ENCODE peak calls at places on chromosome 4, in six cellular contexts. I, O, K, G, H and X are unnamed samples.

GRCh38 chr4:72468904-72469502 is 100.0 kb downstream of the ADAMTS3 start:
- DNase-seq in I (no peak), O (no peak), K (no peak), G (no peak), H (peak; percentile 3), X (no peak)

GRCh38 chr4:77713884-77714283 is 105.3 kb downstream of the CNOT6L start:
- DNase-seq in I (no peak), O (no peak), K (no peak), G (no peak), H (no peak), X (no peak)

GRCh38 chr4:155819066-155819465 is 47.0 kb downstream of the ASIC5 start:
- DNase-seq in I (no peak), O (no peak), K (no peak), G (no peak), H (no peak), X (no peak)

GRCh38 chr4:185773419-185773818 is 38.6 kb downstream of the SORBS2 start:
- DNase-seq in I (no peak), O (no peak), K (no peak), G (no peak), H (no peak), X (no peak)

GRCh38 chr4:55008166-55009056 is 117.0 kb downstream of the KDR start:
- DNase-seq in I (no peak), O (no peak), K (no peak), G (no peak), H (no peak), X (no peak)

GRCh38 chr4:113979973-113980615 is 647 bp upstream of the ARSJ start:
- DNase-seq in I (no peak), O (no peak), K (no peak), G (no peak), H (no peak), X (no peak)

GRCh38 chr4:107210450-107211239 is 174.5 kb upstream of the DKK2 start:
- DNase-seq in I (no peak), O (no peak), K (no peak), G (no peak), H (no peak), X (no peak)

GRCh38 chr4:48127882-48128394 is 6.1 kb downstream of the TXK start:
- DNase-seq in I (peak; percentile 19), O (peak; percentile 61), K (peak; percentile 57), G (no peak), H (peak; percentile 93), X (peak; percentile 61)

GRCh38 chr4:101678180-101678579 is 112.3 kb upstream of the BANK1 start:
- DNase-seq in I (no peak), O (no peak), K (no peak), G (no peak), H (no peak), X (no peak)

GRCh38 chr4:44493924-44494323 is 45.3 kb upstream of the KCTD8 start:
- DNase-seq in I (no peak), O (peak; percentile 12), K (no peak), G (no peak), H (no peak), X (no peak)

GRCh38 chr4:138522366-138522765 is 280.2 kb upstream of the SLC7A11 start:
- DNase-seq in I (no peak), O (no peak), K (no peak), G (no peak), H (no peak), X (no peak)

GRCh38 chr4:109562457-109563237 is 2.6 kb downstream of the MCUB start:
- DNase-seq in I (no peak), O (no peak), K (no peak), G (no peak), H (no peak), X (no peak)

GRCh38 chr4:152454398-152455011 is 81.4 kb downstream of the FBXW7 start:
- DNase-seq in I (no peak), O (no peak), K (no peak), G (no peak), H (peak; percentile 9), X (no peak)

GRCh38 chr4:31655328-31655727 is 935.2 kb downstream of the PCDH7 start:
- DNase-seq in I (no peak), O (no peak), K (no peak), G (no peak), H (no peak), X (no peak)

GRCh38 chr4:136803430-136803829 is 728.9 kb downstream of the PCDH18 start:
- DNase-seq in I (no peak), O (no peak), K (no peak), G (no peak), H (no peak), X (no peak)

GRCh38 chr4:56301181-56302076 is 85.9 kb downstream of the AASDH start:
- DNase-seq in I (no peak), O (peak; percentile 77), K (peak; percentile 76), G (peak; percentile 18), H (peak; percentile 60), X (peak; percentile 43)

GRCh38 chr4:154082760-154083530 is 294.1 kb upstream of the SFRP2 start:
- DNase-seq in I (no peak), O (no peak), K (no peak), G (no peak), H (no peak), X (no peak)

GRCh38 chr4:91373546-91373945 is 930.2 kb upstream of the GRID2 start:
- DNase-seq in I (no peak), O (no peak), K (no peak), G (no peak), H (no peak), X (no peak)